ENCODE peak calls at places on chromosomes 13 and 19, in four cellular contexts. E is neuronal stem cell, T is fibroblast of lung, W is upper lobe of right lung. H is an unnamed sample. For H3K9me3 and H3K4me1, the result is how much of the 10 kb centered on the place peaks cover.

GRCh38 chr19:40589723-40590429 is 11.3 kb upstream of the LTBP4 start:
- DNase-seq in E (no peak), T (no peak), W (no peak), H (no peak)

GRCh38 chr13:78958019-78958418 is 299.1 kb upstream of the OBI1 start:
- DNase-seq in E (no peak), T (no peak), W (no peak), H (no peak)

GRCh38 chr19:34503546-34504272 is 22.2 kb downstream of the WTIP start:
- DNase-seq in E (no peak), T (no peak), W (peak), H (no peak)

GRCh38 chr19:17236831-17237543 is 8.7 kb downstream of the NR2F6 start:
- DNase-seq in E (no peak), T (no peak), W (no peak), H (no peak)

GRCh38 chr13:98927954-98928927 is 49.6 kb downstream of the DOCK9 start:
- DNase-seq in E (no peak), T (peak), W (no peak), H (no peak)

GRCh38 chr13:39144391-39144790 is 106.1 kb downstream of the NHLRC3 start:
- DNase-seq in E (no peak), T (no peak), W (no peak), H (no peak)

GRCh38 chr19:2720777-2721569 is at the start of gene DIRAS1:
- DNase-seq in E (no peak), T (no peak), W (no peak), H (peak)

GRCh38 chr19:18437481-18438330 is at the start of gene ISYNA1:
- DNase-seq in E (peak), T (no peak), W (peak), H (peak)

GRCh38 chr19:13024126-13024957 is 29.1 kb downstream of the NFIX start:
- DNase-seq in E (no peak), T (no peak), W (no peak), H (peak)

GRCh38 chr13:84192125-84192524 is 309.9 kb upstream of the SLITRK1 start:
- DNase-seq in E (no peak), T (peak), W (no peak), H (no peak)

GRCh38 chr19:30049844-30050667 is 108.0 kb downstream of the URI1 start:
- DNase-seq in E (no peak), T (peak), W (no peak), H (peak)

GRCh38 chr19:31408460-31409124 is 59.4 kb upstream of the TSHZ3 start:
- DNase-seq in E (no peak), T (peak), W (no peak), H (no peak)

GRCh38 chr13:73715114-73715909 is 418.9 kb downstream of the KLF12 start:
- DNase-seq in E (no peak), T (no peak), W (peak), H (no peak)

GRCh38 chr13:28716511-28716910 is 2.3 kb downstream of the SLC46A3 start:
- DNase-seq in E (no peak), T (peak), W (no peak), H (no peak)

GRCh38 chr19:6861683-6862286 is 25.6 kb upstream of the ADGRE1 start:
- DNase-seq in E (no peak), T (no peak), W (no peak), H (no peak)

GRCh38 chr19:40217027-40217810 is 965 bp downstream of the TTC9B start:
- DNase-seq in E (no peak), T (no peak), W (peak), H (no peak)

GRCh38 chr13:114173261-114173660 is 5.8 kb upstream of the CFAP97D2 start:
- DNase-seq in E (no peak), T (peak), W (no peak), H (no peak)

GRCh38 chr19:13887529-13887928 is 10.6 kb downstream of the NANOS3 start:
- DNase-seq in E (no peak), T (no peak), W (no peak), H (no peak)

GRCh38 chr13:28475916-28476725 is 18.8 kb downstream of the FLT1 start:
- DNase-seq in E (no peak), T (peak), W (no peak), H (no peak)

GRCh38 chr13:27476943-27477681 is 26.7 kb upstream of the MTIF3 start:
- DNase-seq in E (no peak), T (peak), W (no peak), H (no peak)

GRCh38 chr13:47484564-47484963 is 516.5 kb downstream of the SUCLA2 start:
- DNase-seq in E (no peak), T (peak), W (no peak), H (no peak)

GRCh38 chr19:15191514-15191913 is 9.3 kb downstream of the NOTCH3 start:
- DNase-seq in E (no peak), T (no peak), W (no peak), H (no peak)

GRCh38 chr19:50658438-50659317 is 9.4 kb downstream of the C19orf81 start:
- DNase-seq in E (peak), T (peak), W (peak), H (peak)

GRCh38 chr19:6718111-6718740 is 2.2 kb downstream of the C3 start:
- DNase-seq in E (no peak), T (no peak), W (no peak), H (no peak)

GRCh38 chr19:18776736-18777135 is 14.4 kb downstream of the COMP start:
- DNase-seq in E (no peak), T (no peak), W (no peak), H (peak)

GRCh38 chr19:18529782-18530181 is 7.9 kb upstream of the ELL start:
- DNase-seq in E (no peak), T (no peak), W (no peak), H (peak)

GRCh38 chr19:1584500-1585242 is 8.0 kb downstream of the MBD3 start:
- DNase-seq in E (no peak), T (no peak), W (no peak), H (no peak)

GRCh38 chr13:105878119-105878518 is 657.3 kb downstream of the EFNB2 start:
- DNase-seq in E (no peak), T (no peak), W (no peak), H (no peak)

GRCh38 chr19:34985249-34986022 is 14.7 kb upstream of the GRAMD1A start:
- DNase-seq in E (no peak), T (peak), W (no peak), H (peak)

GRCh38 chr13:54687173-54687572 is 1658.6 kb downstream of the OLFM4 start:
- DNase-seq in E (no peak), T (no peak), W (no peak), H (no peak)

GRCh38 chr13:95301135-95301946 is at the start of gene ABCC4:
- DNase-seq in E (peak), T (peak), W (peak), H (peak)

GRCh38 chr19:38545596-38545995 is 72.2 kb downstream of the MAP4K1 start:
- DNase-seq in E (no peak), T (no peak), W (no peak), H (no peak)

GRCh38 chr13:75308222-75308621 is 173.7 kb downstream of the TBC1D4 start:
- DNase-seq in E (no peak), T (no peak), W (no peak), H (no peak)

GRCh38 chr13:87907202-87907601 is 236.0 kb downstream of the SLITRK5 start:
- DNase-seq in E (no peak), T (no peak), W (no peak), H (no peak)

GRCh38 chr19:57620673-57621348 is 6.8 kb downstream of the ZNF134 start:
- DNase-seq in E (no peak), T (peak), W (no peak), H (no peak)

DNA sequence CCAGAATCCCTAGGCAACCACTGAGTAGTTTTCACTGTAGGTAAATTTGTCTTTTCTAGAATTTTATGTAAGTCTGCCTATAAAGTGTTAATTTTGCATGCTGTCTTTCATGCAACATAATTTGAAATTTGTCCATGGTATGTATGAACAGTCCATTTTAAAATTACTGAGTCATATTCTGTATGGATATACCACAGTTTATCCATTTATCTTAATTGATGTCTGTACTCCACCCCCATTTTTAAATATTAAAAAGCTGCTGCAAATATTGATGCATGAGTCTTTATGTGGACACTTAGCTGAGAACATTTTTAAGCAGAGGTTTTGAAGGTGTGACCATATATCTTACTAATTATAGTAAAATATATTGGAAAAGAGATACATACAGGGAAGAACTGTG is 9.0 kb downstream of the ZNF134 start:
- DNase-seq in E (no peak), T (no peak), W (no peak), H (no peak)
- H3K9me3 ChIP-seq in E (half or more), T (under half), W (half or more), H (under half)

GRCh38 chr13:102470283-102470920 is 68.6 kb upstream of the FGF14 start:
- DNase-seq in E (no peak), T (no peak), W (no peak), H (no peak)

GRCh38 chr13:102461302-102461701 is 59.5 kb upstream of the FGF14 start:
- DNase-seq in E (no peak), T (peak), W (no peak), H (no peak)

GRCh38 chr13:102466836-102467235 is 65.0 kb upstream of the FGF14 start:
- DNase-seq in E (no peak), T (no peak), W (no peak), H (no peak)
- H3K4me1 ChIP-seq in E (under half), T (under half), W (under half), H (under half)

GRCh38 chr19:47258895-47259555 is 2.7 kb downstream of the CCDC9 start:
- DNase-seq in E (no peak), T (no peak), W (no peak), H (no peak)
- H3K4me3 ChIP-seq in E (peak), T (no peak), W (no peak), H (no peak)

DNA sequence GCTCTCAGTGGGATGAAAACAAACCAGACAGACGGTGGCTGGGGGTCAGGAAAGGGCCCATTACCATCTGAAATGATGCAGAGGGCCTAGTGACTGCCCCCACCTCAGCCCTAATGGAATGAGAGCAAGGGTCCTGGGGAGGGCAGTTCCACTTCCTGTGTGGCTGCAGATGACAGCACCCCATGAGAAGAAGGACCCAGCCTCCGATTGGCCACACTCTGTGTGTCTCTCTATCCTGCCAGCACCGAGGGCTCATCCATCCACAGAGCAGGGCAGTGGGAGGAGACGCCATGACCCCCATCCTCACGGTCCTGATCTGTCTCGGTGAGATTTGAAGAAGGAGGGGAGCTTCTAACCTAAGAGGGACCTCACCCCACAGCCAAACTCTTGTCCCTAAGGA is 500 bp downstream of the LILRB1 start:
- DNase-seq in E (no peak), T (no peak), W (no peak), H (no peak)
- H3K9me3 ChIP-seq in E (under half), T (under half), W (under half), H (under half)

DNA sequence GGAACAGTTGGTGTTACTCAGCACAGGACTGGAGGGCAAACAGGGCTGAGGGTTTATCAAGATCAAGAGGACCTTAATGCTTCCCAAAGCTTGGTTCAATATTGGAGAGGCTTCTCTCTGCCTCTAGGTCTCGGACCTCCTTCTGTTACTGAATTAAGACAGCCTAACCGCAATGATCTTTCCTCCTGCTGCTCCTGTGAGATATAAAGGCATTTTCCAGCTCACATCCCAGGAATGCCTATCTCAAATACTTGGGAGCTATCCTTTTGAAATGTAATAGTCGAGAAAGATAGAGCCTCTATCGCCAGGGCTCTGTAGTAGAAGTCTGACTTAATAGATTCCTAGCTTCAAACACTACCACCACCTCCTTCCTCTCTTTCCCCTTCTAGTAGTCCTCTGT is 1475.0 kb downstream of the SLITRK1 start:
- DNase-seq in E (no peak), T (no peak), W (no peak), H (no peak)
- H3K4me1 ChIP-seq in E (under half), T (under half), W (under half), H (under half)

DNA sequence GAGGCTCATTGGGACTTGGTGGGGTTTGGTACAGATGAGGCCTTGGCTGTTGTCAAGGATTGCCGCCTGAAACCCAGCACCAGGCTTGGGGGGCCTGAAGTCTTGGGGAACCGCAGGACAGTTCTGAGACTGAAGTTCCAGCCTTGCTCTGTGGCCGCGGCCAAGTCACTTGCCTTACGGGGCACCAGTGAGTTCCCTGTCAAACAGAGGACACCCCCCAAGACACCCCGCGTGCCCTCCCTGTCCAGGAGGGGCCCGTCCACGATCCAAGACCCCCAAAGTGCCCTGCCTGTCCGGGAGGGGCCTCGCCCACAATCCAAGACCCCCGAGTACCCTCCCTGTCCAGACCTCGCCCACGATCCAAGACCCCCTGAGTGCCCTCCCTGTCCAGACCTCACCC is 2.5 kb downstream of the CDC34 start:
- DNase-seq in E (no peak), T (no peak), W (no peak), H (no peak)
- H3K4me3 ChIP-seq in E (no peak), T (no peak), W (peak), H (peak)

DNA sequence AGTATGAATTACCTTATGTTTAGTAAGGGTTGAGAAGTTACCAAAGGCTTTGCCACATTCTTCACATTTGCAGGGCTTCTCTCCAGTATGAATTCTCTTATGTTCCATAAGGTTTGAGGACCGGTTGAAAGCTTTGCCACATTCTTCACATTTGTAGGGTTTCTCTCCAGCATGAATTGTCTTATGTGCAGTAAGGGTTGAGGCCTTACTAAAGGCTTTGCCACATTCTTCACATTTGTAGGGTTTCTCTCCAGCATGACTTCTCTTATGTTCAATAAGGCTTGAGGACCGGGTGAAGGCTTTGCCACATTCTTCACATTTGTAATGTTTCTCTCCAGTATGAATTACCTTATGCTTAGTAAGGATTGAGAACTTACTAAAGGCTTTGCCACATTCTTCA is 26.7 kb downstream of the ZNF728 start:
- DNase-seq in E (no peak), T (no peak), W (no peak), H (no peak)
- H3K9me3 ChIP-seq in E (under half), T (under half), W (half or more), H (under half)